ENCODE peak calls at places on chromosomes 11 and 22, in nine cellular contexts. X is HFFc6, F is GM23338, T is IMR-90, S is nephron progenitor cell, K is fibroblast of lung, B is dorsolateral prefrontal cortex, Z is cardiac muscle cell, G is A549. Y is an unnamed sample.

GRCh38 chr11:1814691-1815090 is 20.1 kb upstream of the SYT8 start:
- DNase-seq in G (no peak), Z (no peak), T (no peak), B (no peak), S (no peak), X (no peak), K (no peak), F (no peak), Y (no peak)

GRCh38 chr22:32338757-32339156 is 18.9 kb upstream of the RFPL3 start:
- DNase-seq in X (no peak), F (no peak), G (no peak), Z (no peak), T (no peak), B (no peak), S (no peak), K (no peak), Y (no peak)

GRCh38 chr22:48173061-48173849 is 1410.8 kb downstream of the TBC1D22A start:
- DNase-seq in Z (no peak), F (no peak), S (no peak), G (no peak), X (no peak), K (no peak), T (no peak), B (no peak), Y (no peak)

GRCh38 chr11:110878513-110878912 is 166.3 kb upstream of the ARHGAP20 start:
- DNase-seq in K (peak; percentile 58), F (no peak), X (no peak), T (peak; percentile 65), B (no peak), Z (peak; percentile 62), G (no peak), S (no peak), Y (no peak)

GRCh38 chr11:9756461-9756860 is 92.6 kb downstream of the SWAP70 start:
- DNase-seq in Z (no peak), S (no peak), B (no peak), G (no peak), K (no peak), X (no peak), T (no peak), F (no peak), Y (no peak)

GRCh38 chr11:35672608-35673007 is 10.0 kb downstream of the TRIM44 start:
- DNase-seq in K (no peak), F (no peak), Z (no peak), X (no peak), S (no peak), G (no peak), B (no peak), T (no peak), Y (no peak)

GRCh38 chr11:122167100-122167499 is 51.1 kb upstream of the BLID start:
- DNase-seq in T (peak; percentile 85), F (peak; percentile 12), K (peak; percentile 86), G (no peak), X (peak; percentile 83), B (no peak), S (no peak), Z (peak; percentile 86), Y (no peak)

GRCh38 chr11:65225284-65226102 is 36.3 kb upstream of the POLA2 start:
- DNase-seq in B (peak; percentile 33), G (no peak), F (peak; percentile 88), T (peak; percentile 52), S (peak; percentile 54), K (peak; percentile 63), X (peak; percentile 18), Z (peak; percentile 74), Y (peak; percentile 83)

GRCh38 chr11:47924184-47924671 is 56.1 kb upstream of the PTPRJ start:
- DNase-seq in S (no peak), X (peak; percentile 92), B (no peak), F (no peak), G (peak; percentile 61), K (peak; percentile 27), T (peak; percentile 86), Z (peak; percentile 35), Y (no peak)

GRCh38 chr11:1223346-1224108 is 661 bp downstream of the MUC5B start:
- DNase-seq in K (no peak), S (peak; percentile 2), T (no peak), Z (no peak), X (no peak), B (no peak), G (no peak), F (no peak), Y (peak; percentile 38)

GRCh38 chr11:126469308-126469707 is 113.8 kb downstream of the ST3GAL4 start:
- DNase-seq in X (no peak), G (no peak), B (no peak), Z (no peak), S (no peak), K (no peak), F (no peak), T (no peak), Y (no peak)

GRCh38 chr11:59053387-59053786 is 32.7 kb upstream of the GLYATL1B start:
- DNase-seq in S (peak; percentile 76), K (peak; percentile 53), G (no peak), F (peak; percentile 80), T (peak; percentile 49), B (peak; percentile 75), Z (peak; percentile 70), X (peak; percentile 43), Y (peak; percentile 40)

GRCh38 chr11:78835646-78836045 is 261.0 kb upstream of the NARS2 start:
- DNase-seq in K (no peak), B (no peak), Z (no peak), G (no peak), T (no peak), F (no peak), S (no peak), X (no peak), Y (no peak)

GRCh38 chr11:46446343-46446751 is 54.8 kb upstream of the CHRM4 start:
- DNase-seq in Z (peak; percentile 32), F (peak; percentile 64), G (no peak), X (peak; percentile 19), T (peak; percentile 52), S (no peak), K (no peak), B (no peak), Y (no peak)

GRCh38 chr22:30332551-30332950 is 5.8 kb upstream of the TBC1D10A start:
- DNase-seq in X (no peak), G (no peak), K (no peak), T (no peak), F (no peak), B (peak; percentile 61), S (no peak), Z (no peak), Y (no peak)

GRCh38 chr11:31442086-31442485 is 67.3 kb downstream of the IMMP1L start:
- DNase-seq in B (no peak), S (no peak), G (no peak), Z (no peak), K (no peak), F (peak; percentile 36), X (no peak), T (no peak), Y (no peak)

GRCh38 chr11:61908730-61909622 is 8.4 kb downstream of the RAB3IL1 start:
- DNase-seq in X (no peak), K (no peak), F (peak; percentile 73), G (no peak), S (peak; percentile 52), B (no peak), T (no peak), Z (peak; percentile 59), Y (no peak)

GRCh38 chr11:27934830-27935145 is 173.2 kb downstream of the KIF18A start:
- DNase-seq in S (no peak), X (peak; percentile 96), K (peak; percentile 90), G (peak; percentile 83), F (no peak), T (peak; percentile 98), B (no peak), Z (peak; percentile 93), Y (no peak)

GRCh38 chr11:20156876-20157613 is 3.2 kb downstream of the DBX1 start:
- DNase-seq in K (no peak), Z (no peak), S (no peak), X (no peak), G (no peak), B (no peak), T (no peak), F (peak; percentile 27), Y (peak; percentile 32)

GRCh38 chr11:76785513-76785912 is 2.4 kb downstream of the TSKU start:
- DNase-seq in X (no peak), S (no peak), T (no peak), B (no peak), Z (no peak), F (peak; percentile 66), K (no peak), G (no peak), Y (no peak)

GRCh38 chr11:110984147-110984546 is 261.4 kb upstream of the POU2AF2 start:
- DNase-seq in B (no peak), K (peak; percentile 51), X (peak; percentile 26), Z (peak; percentile 80), F (no peak), T (peak; percentile 81), S (no peak), G (no peak), Y (no peak)

GRCh38 chr11:113874920-113875413 is 405 bp downstream of the USP28 start:
- DNase-seq in G (peak; percentile 31), K (peak; percentile 30), X (no peak), Z (no peak), T (peak; percentile 35), B (no peak), S (no peak), F (peak; percentile 40), Y (no peak)

GRCh38 chr22:49621601-49622210 is 206.0 kb downstream of the BRD1 start:
- DNase-seq in S (no peak), T (no peak), K (no peak), G (no peak), F (no peak), B (no peak), X (no peak), Z (no peak), Y (no peak)

GRCh38 chr22:33467718-33468117 is 409.5 kb upstream of the SYN3 start:
- DNase-seq in F (no peak), S (no peak), G (no peak), T (no peak), K (no peak), X (no peak), B (no peak), Z (no peak), Y (no peak)
- TF ChIP-seq CTCF in F (peak; percentile 26), S (no peak), G (no peak), T (peak; percentile 10), K (peak; percentile 22), X (no peak), B (no peak), Z (peak; percentile 7), Y (no peak)

GRCh38 chr11:88886796-88887195 is 179.0 kb downstream of the GRM5 start:
- DNase-seq in B (no peak), X (peak; percentile 40), Z (peak; percentile 42), T (peak; percentile 46), F (peak; percentile 84), K (peak; percentile 37), S (peak; percentile 42), G (peak; percentile 6), Y (peak; percentile 14)
- TF ChIP-seq CTCF in B (peak; percentile 33), X (peak; percentile 81), Z (peak; percentile 36), T (peak; percentile 57), F (peak; percentile 60), K (peak; percentile 44), S (peak; percentile 31), G (peak; percentile 47), Y (peak; percentile 7)

GRCh38 chr11:86459682-86460460 is 85.2 kb downstream of the CCDC81 start:
- DNase-seq in S (no peak), K (peak; percentile 71), B (peak; percentile 36), G (peak; percentile 71), T (peak; percentile 95), F (peak; percentile 8), Z (peak; percentile 89), X (peak; percentile 72), Y (no peak)
- TF ChIP-seq CTCF in S (no peak), K (no peak), B (no peak), G (no peak), T (peak; percentile 10), F (no peak), Z (no peak), X (no peak), Y (no peak)

GRCh38 chr11:130241697-130242096 is 73.0 kb downstream of the ZBTB44 start:
- DNase-seq in Z (no peak), X (no peak), F (peak; percentile 29), K (no peak), G (no peak), B (no peak), S (no peak), T (no peak), Y (no peak)
- TF ChIP-seq CTCF in Z (no peak), X (no peak), F (peak; percentile 34), K (no peak), G (no peak), B (no peak), S (no peak), T (peak; percentile 4), Y (no peak)

Y was measured in GM20000.